ENCODE peak calls at places on chromosomes 1 and 21, in seven cellular contexts. J, Q, T, B, M, G and K are unnamed samples.
A peak's percentile ranks its signal among the peaks of the same experiment; 100 is the strongest.

GRCh38 chr1:115242543-115242942 is 95.5 kb downstream of the NGF start:
- DNase-seq in J (no peak), Q (no peak), T (no peak), B (no peak), M (no peak), G (no peak), K (no peak)

GRCh38 chr1:59445040-59445439 is 148.1 kb downstream of the FGGY start:
- DNase-seq in J (no peak), Q (peak; percentile 76), T (peak; percentile 49), B (no peak), M (no peak), G (no peak), K (peak; percentile 45)

GRCh38 chr21:44950351-44950750 is 10.5 kb downstream of the SLX9 start:
- DNase-seq in J (peak; percentile 67), Q (no peak), T (no peak), B (no peak), M (no peak), G (no peak), K (no peak)

GRCh38 chr1:235986869-235987268 is 78.0 kb downstream of the NID1 start:
- DNase-seq in J (no peak), Q (no peak), T (no peak), B (no peak), M (peak; percentile 96), G (no peak), K (no peak)

GRCh38 chr1:6098303-6099215 is 52.9 kb downstream of the KCNAB2 start:
- DNase-seq in J (peak; percentile 54), Q (peak; percentile 70), T (no peak), B (no peak), M (no peak), G (no peak), K (no peak)

GRCh38 chr1:87869563-87869962 is 540.9 kb downstream of the LMO4 start:
- DNase-seq in J (no peak), Q (no peak), T (no peak), B (no peak), M (peak; percentile 24), G (no peak), K (no peak)

GRCh38 chr1:152654110-152654509 is 9.1 kb upstream of the LCE2D start:
- DNase-seq in J (no peak), Q (no peak), T (peak; percentile 34), B (peak; percentile 68), M (peak; percentile 53), G (peak; percentile 61), K (peak; percentile 35)

GRCh38 chr1:87766737-87767136 is 438.1 kb downstream of the LMO4 start:
- DNase-seq in J (no peak), Q (no peak), T (no peak), B (no peak), M (no peak), G (no peak), K (no peak)

GRCh38 chr1:198290089-198290683 is 133.4 kb downstream of the NEK7 start:
- DNase-seq in J (no peak), Q (no peak), T (no peak), B (no peak), M (no peak), G (no peak), K (no peak)

GRCh38 chr1:206772228-206773002 is at the start of gene IL10:
- DNase-seq in J (no peak), Q (peak; percentile 74), T (no peak), B (no peak), M (no peak), G (no peak), K (peak; percentile 20)

GRCh38 chr1:110007458-110007857 is 22.9 kb downstream of the AHCYL1 start:
- DNase-seq in J (no peak), Q (no peak), T (no peak), B (no peak), M (no peak), G (no peak), K (no peak)

GRCh38 chr1:230681599-230681998 is 32.3 kb downstream of the AGT start:
- DNase-seq in J (no peak), Q (no peak), T (no peak), B (no peak), M (peak; percentile 58), G (no peak), K (no peak)

GRCh38 chr1:114718661-114719423 is 2.3 kb upstream of the NRAS start:
- DNase-seq in J (no peak), Q (no peak), T (no peak), B (no peak), M (no peak), G (no peak), K (no peak)

GRCh38 chr1:106620521-106620954 is 435.9 kb upstream of the PRMT6 start:
- DNase-seq in J (peak; percentile 56), Q (peak; percentile 70), T (no peak), B (no peak), M (no peak), G (no peak), K (no peak)

GRCh38 chr1:70499695-70500094 is 88.6 kb downstream of the CTH start:
- DNase-seq in J (no peak), Q (no peak), T (no peak), B (no peak), M (no peak), G (no peak), K (no peak)

GRCh38 chr1:199029401-199029800 is 390.6 kb downstream of the PTPRC start:
- DNase-seq in J (no peak), Q (no peak), T (no peak), B (no peak), M (no peak), G (no peak), K (no peak)

GRCh38 chr1:114299331-114300005 is 145.8 kb upstream of the SYT6 start:
- DNase-seq in J (no peak), Q (no peak), T (no peak), B (no peak), M (no peak), G (no peak), K (no peak)

GRCh38 chr1:79551321-79551720 is 544.8 kb upstream of the ADGRL4 start:
- DNase-seq in J (no peak), Q (no peak), T (no peak), B (no peak), M (no peak), G (no peak), K (no peak)

GRCh38 chr1:169565335-169566271 is 20.7 kb downstream of the F5 start:
- DNase-seq in J (no peak), Q (no peak), T (no peak), B (no peak), M (peak; percentile 67), G (no peak), K (no peak)

GRCh38 chr1:93756656-93757055 is 75.0 kb upstream of the BCAR3 start:
- DNase-seq in J (no peak), Q (no peak), T (no peak), B (no peak), M (no peak), G (no peak), K (no peak)

GRCh38 chr21:39669976-39670671 is 57.4 kb downstream of the B3GALT5 start:
- DNase-seq in J (peak; percentile 40), Q (no peak), T (no peak), B (no peak), M (no peak), G (no peak), K (peak; percentile 72)

GRCh38 chr1:43565600-43566360 is 35.1 kb downstream of the PTPRF start:
- DNase-seq in J (peak; percentile 85), Q (peak; percentile 74), T (peak; percentile 55), B (peak; percentile 93), M (peak; percentile 29), G (no peak), K (peak; percentile 41)

GRCh38 chr1:94602312-94602711 is 60.8 kb upstream of the F3 start:
- DNase-seq in J (no peak), Q (no peak), T (peak; percentile 45), B (no peak), M (no peak), G (no peak), K (peak; percentile 52)

DNA sequence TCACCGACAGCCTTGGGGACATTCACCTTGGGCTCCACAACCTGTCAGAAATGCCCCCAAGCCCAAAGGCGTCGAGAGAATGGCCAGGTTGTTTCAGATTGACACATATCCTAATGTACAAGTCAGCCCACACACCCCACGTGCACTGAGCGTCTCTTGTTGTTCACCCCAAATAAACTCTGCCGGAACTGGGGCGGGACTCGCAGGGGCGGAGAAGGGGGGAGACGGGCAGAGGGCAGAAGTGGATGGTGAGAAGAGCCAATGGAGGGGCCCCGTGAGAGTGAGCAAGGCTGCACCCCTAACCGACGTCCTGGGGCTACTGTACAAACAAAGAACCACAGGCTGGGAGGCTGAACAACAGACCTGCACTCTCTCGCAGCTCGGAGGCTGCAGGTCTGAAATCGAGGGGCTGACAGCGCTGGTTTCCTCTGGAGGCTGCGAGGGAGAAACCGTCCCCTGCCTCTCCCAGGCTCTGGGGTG is 8.5 kb upstream of the UMODL1 start:
- DNase-seq in J (peak; percentile 97), Q (no peak), T (peak; percentile 56), B (no peak), M (no peak), G (no peak), K (peak; percentile 76)
- TF ChIP-seq POLR2AphosphoS5 in J (peak; percentile 89), Q (no peak), T (peak; percentile 28), B (no peak), M (no peak), G (no peak), K (peak; percentile 53)

GRCh38 chr1:37514350-37515184 is at the start of gene MEAF6:
- DNase-seq in J (peak; percentile 96), Q (peak; percentile 90), T (peak; percentile 86), B (peak; percentile 95), M (peak; percentile 85), G (peak; percentile 91), K (peak; percentile 86)

GRCh38 chr1:37513795-37514349 is 694 bp downstream of the MEAF6 start:
- DNase-seq in J (peak; percentile 81), Q (no peak), T (peak; percentile 27), B (peak; percentile 60), M (peak; percentile 39), G (no peak), K (peak; percentile 33)

GRCh38 chr1:37506740-37507139 is 7.8 kb downstream of the MEAF6 start:
- DNase-seq in J (no peak), Q (no peak), T (no peak), B (no peak), M (no peak), G (no peak), K (no peak)

DNA sequence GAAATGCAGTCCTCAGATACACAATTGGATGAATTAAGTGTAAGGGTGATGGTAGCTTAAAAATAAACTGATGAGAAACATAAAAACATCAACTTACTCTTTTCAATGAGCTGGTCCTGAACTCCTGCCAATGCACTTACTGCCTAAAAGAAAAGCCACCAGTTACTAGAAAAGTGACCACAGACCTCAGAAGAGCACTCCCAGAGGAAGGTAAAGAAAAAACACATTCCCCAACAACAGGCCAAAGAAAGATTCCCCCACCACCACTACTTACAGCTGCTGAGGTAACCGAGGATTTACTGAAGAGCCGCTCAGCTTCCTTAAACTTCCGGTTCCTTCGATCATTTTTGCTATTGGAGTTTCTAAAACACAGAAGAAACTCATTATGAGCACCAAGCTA is 5.4 kb downstream of the MEAF6 start:
- DNase-seq in J (no peak), Q (no peak), T (no peak), B (no peak), M (no peak), G (no peak), K (no peak)
- TF ChIP-seq CTCF in J (no peak), Q (no peak), T (no peak), B (peak; percentile 37), M (no peak), G (no peak), K (no peak)

GRCh38 chr1:228487336-228488106 is at the start of gene RNF187:
- DNase-seq in J (peak; percentile 98), Q (peak; percentile 93), T (peak; percentile 91), B (peak; percentile 95), M (no peak), G (peak; percentile 92), K (peak; percentile 91)
- TF ChIP-seq POLR2A in J (no peak), Q (no peak), T (no peak), B (no peak), M (peak; percentile 71), G (no peak), K (no peak)

GRCh38 chr1:26472901-26473845 is 933 bp downstream of the HMGN2 start:
- DNase-seq in J (peak; percentile 99), Q (peak; percentile 99), T (peak; percentile 97), B (peak; percentile 98), M (peak; percentile 95), G (peak; percentile 98), K (peak; percentile 97)
- TF ChIP-seq POLR2AphosphoS5 in J (peak; percentile 86), Q (peak; percentile 66), T (no peak), B (peak; percentile 76), M (peak; percentile 84), G (no peak), K (peak; percentile 68)